ENCODE peak calls at places on chromosomes 11 and 22, in seven cellular contexts. I, K, L, M, E, J and U are unnamed samples.

GRCh38 chr11:2589538-2589934 is 110.3 kb downstream of the KCNQ1OT1 start:
- DNase-seq in L (no peak), E (no peak), M (no peak), J (no peak), I (no peak), K (no peak), U (peak; percentile 1)

GRCh38 chr22:17370036-17370765 is 941 bp downstream of the CECR2 start:
- DNase-seq in E (no peak), L (peak; percentile 73), J (no peak), K (no peak), I (no peak), M (no peak), U (peak; percentile 21)

GRCh38 chr11:46333129-46333947 is 13.9 kb upstream of the DGKZ start:
- DNase-seq in K (peak; percentile 12), J (no peak), M (no peak), I (peak; percentile 38), L (peak; percentile 85), E (no peak), U (no peak)

GRCh38 chr11:61293869-61294716 is 1.0 kb downstream of the VWCE start:
- DNase-seq in J (no peak), M (peak; percentile 47), L (peak; percentile 79), E (peak; percentile 37), K (peak; percentile 2), I (peak; percentile 84), U (peak; percentile 50)

GRCh38 chr22:44622147-44622427 is 79.9 kb upstream of the PRR5 start:
- DNase-seq in K (peak; percentile 35), M (no peak), I (no peak), J (no peak), E (no peak), L (peak; percentile 70), U (peak; percentile 58)

GRCh38 chr11:124474779-124475178 is 29.3 kb upstream of the OR8B8 start:
- DNase-seq in K (no peak), M (no peak), J (no peak), I (no peak), L (no peak), E (no peak), U (no peak)

GRCh38 chr11:72528121-72528520 is 93.8 kb upstream of the CLPB start:
- DNase-seq in M (no peak), E (no peak), I (no peak), L (no peak), J (no peak), K (no peak), U (no peak)

GRCh38 chr11:124893781-124894401 is 3.8 kb downstream of the ROBO4 start:
- DNase-seq in E (no peak), J (no peak), K (no peak), M (peak; percentile 2), I (no peak), L (no peak), U (no peak)

GRCh38 chr22:20101638-20102037 is 14.3 kb upstream of the RANBP1 start:
- DNase-seq in J (no peak), E (no peak), L (peak; percentile 56), M (no peak), I (no peak), K (no peak), U (peak; percentile 7)

GRCh38 chr11:122812612-122813011 is 25.7 kb upstream of the CRTAM start:
- DNase-seq in M (no peak), J (peak; percentile 21), I (no peak), K (no peak), L (no peak), E (no peak), U (no peak)

GRCh38 chr11:74677131-74677530 is 54.1 kb downstream of the CHRDL2 start:
- DNase-seq in I (no peak), M (no peak), L (peak; percentile 27), K (no peak), J (no peak), E (peak; percentile 1), U (no peak)

GRCh38 chr11:2885017-2885675 is 429 bp downstream of the CDKN1C start:
- DNase-seq in M (no peak), I (peak; percentile 81), J (peak; percentile 26), K (no peak), E (peak; percentile 71), L (peak; percentile 91), U (no peak)

GRCh38 chr11:111331711-111332479 is 33.5 kb downstream of the POU2AF3 start:
- DNase-seq in I (peak; percentile 67), E (no peak), L (no peak), K (no peak), M (no peak), J (no peak), U (peak; percentile 27)

GRCh38 chr11:76025068-76025467 is 181.2 kb downstream of the WNT11 start:
- DNase-seq in J (peak; percentile 36), L (no peak), I (peak; percentile 77), E (no peak), K (no peak), M (no peak), U (no peak)

GRCh38 chr11:102831128-102831708 is 12.2 kb downstream of the MMP3 start:
- DNase-seq in I (peak; percentile 90), K (no peak), J (no peak), L (no peak), M (peak; percentile 59), E (no peak), U (no peak)

GRCh38 chr11:66285250-66285947 is 3.5 kb downstream of the YIF1A start:
- DNase-seq in M (no peak), I (no peak), J (no peak), K (no peak), E (no peak), L (no peak), U (no peak)

GRCh38 chr11:66281776-66282467 is 3.9 kb downstream of the CNIH2 start:
- DNase-seq in E (no peak), I (no peak), J (no peak), K (no peak), M (no peak), L (peak; percentile 76), U (no peak)

GRCh38 chr11:66282468-66283455 is 4.8 kb downstream of the CNIH2 start:
- DNase-seq in I (peak; percentile 98), L (peak; percentile 100), K (peak; percentile 98), M (peak; percentile 96), E (peak; percentile 100), J (peak; percentile 91), U (peak; percentile 100)

GRCh38 chr11:66284526-66285078 is 4.3 kb downstream of the YIF1A start:
- DNase-seq in J (no peak), K (no peak), L (no peak), M (no peak), E (no peak), I (no peak), U (no peak)

DNA sequence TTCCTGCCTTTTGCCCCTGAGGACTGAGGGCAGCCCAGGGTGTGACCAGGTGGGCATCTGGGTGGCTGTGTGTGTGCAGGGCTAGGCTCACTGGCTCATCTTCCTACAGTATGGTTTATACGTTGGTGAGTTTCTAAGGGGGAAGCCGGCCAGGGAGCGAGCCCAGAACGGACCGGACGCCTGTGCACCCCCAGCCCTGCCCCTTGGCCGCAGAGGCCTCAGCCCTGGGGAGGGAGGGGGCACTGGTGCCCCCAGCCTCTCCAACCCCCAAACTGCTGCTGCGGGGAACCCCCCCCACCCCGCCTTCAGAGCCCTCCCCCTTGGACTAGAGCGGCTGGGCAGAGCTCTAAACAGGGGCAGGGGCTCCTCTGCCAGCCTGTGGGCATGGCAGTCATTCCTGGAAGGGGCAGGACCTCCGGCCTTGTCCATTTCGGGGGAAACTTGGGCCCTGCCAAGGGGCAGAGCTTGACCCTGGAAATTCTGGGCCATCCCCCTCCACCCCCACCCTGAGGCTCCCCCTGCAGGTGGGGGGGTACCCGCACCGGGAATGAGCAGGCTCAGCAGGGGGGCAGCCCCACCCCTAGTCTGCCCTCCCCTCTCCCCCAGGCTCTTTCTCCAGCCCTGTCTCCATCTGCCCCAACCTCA is 5.4 kb downstream of the YIF1A start:
- DNase-seq in J (no peak), I (no peak), K (no peak), E (no peak), L (peak; percentile 75), M (no peak), U (no peak)
- H3K4me1 ChIP-seq in J (peaks cover 4% of the 10 kb centered on the region), I (peaks cover 18% of the 10 kb centered on the region), K (peaks cover 42% of the 10 kb centered on the region), E (peaks cover 56% of the 10 kb centered on the region), L (peaks cover 32% of the 10 kb centered on the region), M (peaks cover 19% of the 10 kb centered on the region), U (peaks cover 32% of the 10 kb centered on the region)

DNA sequence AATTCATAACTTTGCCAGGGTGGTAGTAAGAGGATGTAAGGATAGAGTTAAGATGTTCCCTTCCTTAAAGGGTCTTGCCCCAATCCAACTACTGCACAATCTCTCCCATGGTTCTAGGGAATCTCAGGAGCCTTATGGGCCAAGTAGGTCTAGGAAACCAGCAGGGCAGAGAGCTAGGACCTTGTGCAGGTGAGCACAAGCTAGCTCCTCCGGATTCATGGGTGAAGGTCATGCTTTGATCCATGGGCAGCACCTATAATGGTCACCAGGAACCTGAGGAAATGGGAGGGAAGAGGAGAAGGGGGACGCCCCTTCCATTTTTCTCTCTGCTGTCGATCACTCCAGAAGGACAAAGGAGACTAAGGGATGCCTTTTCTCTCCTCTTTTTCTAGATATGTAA is 16.8 kb downstream of the KCNJ11 start:
- DNase-seq in I (peak; percentile 41), L (no peak), M (no peak), E (no peak), J (no peak), K (no peak), U (no peak)
- H3K9me3 ChIP-seq in I (peaks cover 55% of the 10 kb centered on the region), L (peaks cover 22% of the 10 kb centered on the region), M (peaks cover 81% of the 10 kb centered on the region), E (peaks cover 66% of the 10 kb centered on the region), J (peaks cover 28% of the 10 kb centered on the region), K (peaks cover 23% of the 10 kb centered on the region), U (no peaks in the 10 kb centered on the region)

GRCh38 chr11:114326776-114327175 is 30.6 kb downstream of the NNMT start:
- DNase-seq in L (no peak), J (no peak), I (no peak), K (no peak), E (no peak), M (no peak), U (no peak)

GRCh38 chr11:114319716-114320328 is 23.6 kb downstream of the NNMT start:
- DNase-seq in K (no peak), E (no peak), L (no peak), I (no peak), M (no peak), J (no peak), U (no peak)

GRCh38 chr11:114321621-114322257 is 25.5 kb downstream of the NNMT start:
- DNase-seq in K (no peak), L (no peak), J (no peak), E (no peak), M (no peak), I (peak; percentile 81), U (no peak)

GRCh38 chr11:114326151-114326550 is 30.0 kb downstream of the NNMT start:
- DNase-seq in L (no peak), M (no peak), E (no peak), I (no peak), K (no peak), J (no peak), U (no peak)

GRCh38 chr11:114322934-114323333 is 26.7 kb downstream of the NNMT start:
- DNase-seq in M (no peak), I (no peak), E (no peak), J (no peak), L (no peak), K (no peak), U (no peak)
- H3K4me1 ChIP-seq in M (no peaks in the 10 kb centered on the region), I (peaks cover 48% of the 10 kb centered on the region), E (peaks cover 6% of the 10 kb centered on the region), J (no peaks in the 10 kb centered on the region), L (no peaks in the 10 kb centered on the region), K (peaks cover 15% of the 10 kb centered on the region), U (no peaks in the 10 kb centered on the region)

DNA sequence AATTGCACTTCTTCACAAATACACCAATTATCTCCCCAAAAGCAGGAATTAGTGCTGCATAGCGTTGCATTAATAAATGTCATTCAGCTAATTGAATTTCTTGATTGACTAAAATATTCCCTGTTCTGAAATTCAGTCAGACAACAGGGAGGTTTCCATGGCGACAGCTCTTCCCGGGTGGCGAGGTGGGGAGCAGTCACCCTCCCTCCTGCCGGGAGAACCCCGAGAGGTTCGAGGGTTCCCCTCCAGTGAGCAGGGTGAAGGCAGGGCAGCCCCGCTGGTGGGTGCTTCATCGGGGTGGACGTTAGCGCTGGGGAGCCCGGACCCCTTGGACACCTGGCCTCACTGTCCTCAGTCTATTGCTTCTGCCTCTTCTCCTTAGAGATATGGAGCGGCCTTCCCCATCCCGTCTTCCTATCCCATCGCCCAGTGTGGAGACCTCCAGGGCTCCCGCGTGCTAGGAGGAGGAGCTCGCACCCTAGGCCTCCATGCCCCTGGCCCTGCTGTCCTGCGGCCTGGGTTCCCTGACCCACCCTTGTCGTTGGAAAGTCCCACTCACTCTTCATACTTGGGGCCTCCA is 983.5 kb downstream of the BRD1 start:
- DNase-seq in M (no peak), E (no peak), I (no peak), J (no peak), K (no peak), L (peak; percentile 38), U (no peak)
- H3K9me3 ChIP-seq in M (no peaks in the 10 kb centered on the region), E (no peaks in the 10 kb centered on the region), I (no peaks in the 10 kb centered on the region), J (no peaks in the 10 kb centered on the region), K (no peaks in the 10 kb centered on the region), L (no peaks in the 10 kb centered on the region), U (no peaks in the 10 kb centered on the region)